ENCODE peak calls at places on chromosomes 1 and 21, in six cellular contexts. One of them, this sample, is unnamed.

GRCh38 chr1:181189691-181190361 is 101.3 kb downstream of the IER5 start:
- DNase-seq in stimulated activated CD4-positive, alpha-beta T cell treated with anti-CD3 and anti-CD28 coated beads, Interleukin-1b, Interleukin-23, amount 100 ng/mL, for 24 hours: peak
- DNase-seq in T-helper 1 cell: peak
- DNase-seq in naive thymus-derived CD8-positive, alpha-beta T cell: peak
- DNase-seq in transverse colon: peak
- DNase-seq in activated naive CD4-positive, alpha-beta T cell: peak
- DNase-seq in this sample: peak

GRCh38 chr1:163361123-163361934 is 39.6 kb downstream of the NUF2 start:
- DNase-seq in stimulated activated CD4-positive, alpha-beta T cell treated with anti-CD3 and anti-CD28 coated beads, Interleukin-1b, Interleukin-23, amount 100 ng/mL, for 24 hours: no peak
- DNase-seq in T-helper 1 cell: no peak
- DNase-seq in naive thymus-derived CD8-positive, alpha-beta T cell: no peak
- DNase-seq in transverse colon: no peak
- DNase-seq in activated naive CD4-positive, alpha-beta T cell: no peak
- DNase-seq in this sample: peak

GRCh38 chr1:11413907-11414495 is 65.0 kb upstream of the DISP3 start:
- DNase-seq in stimulated activated CD4-positive, alpha-beta T cell treated with anti-CD3 and anti-CD28 coated beads, Interleukin-1b, Interleukin-23, amount 100 ng/mL, for 24 hours: no peak
- DNase-seq in T-helper 1 cell: no peak
- DNase-seq in naive thymus-derived CD8-positive, alpha-beta T cell: no peak
- DNase-seq in transverse colon: no peak
- DNase-seq in activated naive CD4-positive, alpha-beta T cell: no peak
- DNase-seq in this sample: no peak

GRCh38 chr1:3170566-3171453 is 101.8 kb downstream of the PRDM16 start:
- DNase-seq in stimulated activated CD4-positive, alpha-beta T cell treated with anti-CD3 and anti-CD28 coated beads, Interleukin-1b, Interleukin-23, amount 100 ng/mL, for 24 hours: no peak
- DNase-seq in T-helper 1 cell: no peak
- DNase-seq in naive thymus-derived CD8-positive, alpha-beta T cell: no peak
- DNase-seq in transverse colon: peak
- DNase-seq in activated naive CD4-positive, alpha-beta T cell: no peak
- DNase-seq in this sample: no peak

GRCh38 chr1:116075981-116076380 is 35.2 kb upstream of the MAB21L3 start:
- DNase-seq in stimulated activated CD4-positive, alpha-beta T cell treated with anti-CD3 and anti-CD28 coated beads, Interleukin-1b, Interleukin-23, amount 100 ng/mL, for 24 hours: no peak
- DNase-seq in T-helper 1 cell: no peak
- DNase-seq in naive thymus-derived CD8-positive, alpha-beta T cell: no peak
- DNase-seq in transverse colon: no peak
- DNase-seq in activated naive CD4-positive, alpha-beta T cell: no peak
- DNase-seq in this sample: peak

GRCh38 chr1:7418442-7419080 is 352.5 kb upstream of the VAMP3 start:
- DNase-seq in stimulated activated CD4-positive, alpha-beta T cell treated with anti-CD3 and anti-CD28 coated beads, Interleukin-1b, Interleukin-23, amount 100 ng/mL, for 24 hours: no peak
- DNase-seq in T-helper 1 cell: no peak
- DNase-seq in naive thymus-derived CD8-positive, alpha-beta T cell: no peak
- DNase-seq in transverse colon: peak
- DNase-seq in activated naive CD4-positive, alpha-beta T cell: no peak
- DNase-seq in this sample: no peak

GRCh38 chr1:78033797-78034172 is 12.0 kb upstream of the GIPC2 start:
- DNase-seq in stimulated activated CD4-positive, alpha-beta T cell treated with anti-CD3 and anti-CD28 coated beads, Interleukin-1b, Interleukin-23, amount 100 ng/mL, for 24 hours: no peak
- DNase-seq in T-helper 1 cell: no peak
- DNase-seq in naive thymus-derived CD8-positive, alpha-beta T cell: no peak
- DNase-seq in transverse colon: no peak
- DNase-seq in activated naive CD4-positive, alpha-beta T cell: no peak
- DNase-seq in this sample: no peak

GRCh38 chr21:37800496-37801061 is 115.7 kb downstream of the KCNJ6 start:
- DNase-seq in stimulated activated CD4-positive, alpha-beta T cell treated with anti-CD3 and anti-CD28 coated beads, Interleukin-1b, Interleukin-23, amount 100 ng/mL, for 24 hours: no peak
- DNase-seq in T-helper 1 cell: no peak
- DNase-seq in naive thymus-derived CD8-positive, alpha-beta T cell: no peak
- DNase-seq in transverse colon: no peak
- DNase-seq in activated naive CD4-positive, alpha-beta T cell: no peak
- DNase-seq in this sample: no peak

GRCh38 chr1:115980998-115981993 is 5.0 kb downstream of the SLC22A15 start:
- DNase-seq in stimulated activated CD4-positive, alpha-beta T cell treated with anti-CD3 and anti-CD28 coated beads, Interleukin-1b, Interleukin-23, amount 100 ng/mL, for 24 hours: no peak
- DNase-seq in T-helper 1 cell: peak
- DNase-seq in naive thymus-derived CD8-positive, alpha-beta T cell: peak
- DNase-seq in transverse colon: no peak
- DNase-seq in activated naive CD4-positive, alpha-beta T cell: no peak
- DNase-seq in this sample: peak

GRCh38 chr1:119327436-119328155 is 41.0 kb upstream of the HAO2 start:
- DNase-seq in stimulated activated CD4-positive, alpha-beta T cell treated with anti-CD3 and anti-CD28 coated beads, Interleukin-1b, Interleukin-23, amount 100 ng/mL, for 24 hours: peak
- DNase-seq in T-helper 1 cell: peak
- DNase-seq in naive thymus-derived CD8-positive, alpha-beta T cell: peak
- DNase-seq in transverse colon: peak
- DNase-seq in activated naive CD4-positive, alpha-beta T cell: no peak
- DNase-seq in this sample: peak

GRCh38 chr21:34669149-34669879 is 520 bp downstream of the CLIC6 start:
- DNase-seq in stimulated activated CD4-positive, alpha-beta T cell treated with anti-CD3 and anti-CD28 coated beads, Interleukin-1b, Interleukin-23, amount 100 ng/mL, for 24 hours: no peak
- DNase-seq in T-helper 1 cell: peak
- DNase-seq in naive thymus-derived CD8-positive, alpha-beta T cell: peak
- DNase-seq in transverse colon: peak
- DNase-seq in activated naive CD4-positive, alpha-beta T cell: no peak
- DNase-seq in this sample: no peak

GRCh38 chr1:224846119-224846907 is 83.2 kb upstream of the DNAH14 start:
- DNase-seq in stimulated activated CD4-positive, alpha-beta T cell treated with anti-CD3 and anti-CD28 coated beads, Interleukin-1b, Interleukin-23, amount 100 ng/mL, for 24 hours: no peak
- DNase-seq in T-helper 1 cell: no peak
- DNase-seq in naive thymus-derived CD8-positive, alpha-beta T cell: no peak
- DNase-seq in transverse colon: no peak
- DNase-seq in activated naive CD4-positive, alpha-beta T cell: no peak
- DNase-seq in this sample: no peak

GRCh38 chr1:167420510-167420909 is 97.8 kb downstream of the CD247 start:
- DNase-seq in stimulated activated CD4-positive, alpha-beta T cell treated with anti-CD3 and anti-CD28 coated beads, Interleukin-1b, Interleukin-23, amount 100 ng/mL, for 24 hours: no peak
- DNase-seq in T-helper 1 cell: no peak
- DNase-seq in naive thymus-derived CD8-positive, alpha-beta T cell: no peak
- DNase-seq in transverse colon: no peak
- DNase-seq in activated naive CD4-positive, alpha-beta T cell: no peak
- DNase-seq in this sample: no peak

GRCh38 chr1:185373813-185374524 is 56.9 kb upstream of the IVNS1ABP start:
- DNase-seq in stimulated activated CD4-positive, alpha-beta T cell treated with anti-CD3 and anti-CD28 coated beads, Interleukin-1b, Interleukin-23, amount 100 ng/mL, for 24 hours: no peak
- DNase-seq in T-helper 1 cell: no peak
- DNase-seq in naive thymus-derived CD8-positive, alpha-beta T cell: no peak
- DNase-seq in transverse colon: no peak
- DNase-seq in activated naive CD4-positive, alpha-beta T cell: no peak
- DNase-seq in this sample: peak

GRCh38 chr1:157091668-157092273 is 7.8 kb downstream of the ETV3L start:
- DNase-seq in stimulated activated CD4-positive, alpha-beta T cell treated with anti-CD3 and anti-CD28 coated beads, Interleukin-1b, Interleukin-23, amount 100 ng/mL, for 24 hours: no peak
- DNase-seq in T-helper 1 cell: no peak
- DNase-seq in naive thymus-derived CD8-positive, alpha-beta T cell: no peak
- DNase-seq in transverse colon: no peak
- DNase-seq in activated naive CD4-positive, alpha-beta T cell: no peak
- DNase-seq in this sample: no peak

GRCh38 chr1:18999287-18999852 is 42.9 kb upstream of the IFFO2 start:
- DNase-seq in stimulated activated CD4-positive, alpha-beta T cell treated with anti-CD3 and anti-CD28 coated beads, Interleukin-1b, Interleukin-23, amount 100 ng/mL, for 24 hours: no peak
- DNase-seq in T-helper 1 cell: no peak
- DNase-seq in naive thymus-derived CD8-positive, alpha-beta T cell: no peak
- DNase-seq in transverse colon: no peak
- DNase-seq in activated naive CD4-positive, alpha-beta T cell: no peak
- DNase-seq in this sample: no peak

GRCh38 chr1:220696863-220697231 is 6.7 kb downstream of the C1orf115 start:
- DNase-seq in stimulated activated CD4-positive, alpha-beta T cell treated with anti-CD3 and anti-CD28 coated beads, Interleukin-1b, Interleukin-23, amount 100 ng/mL, for 24 hours: no peak
- DNase-seq in T-helper 1 cell: no peak
- DNase-seq in naive thymus-derived CD8-positive, alpha-beta T cell: no peak
- DNase-seq in transverse colon: no peak
- DNase-seq in activated naive CD4-positive, alpha-beta T cell: no peak
- DNase-seq in this sample: peak

GRCh38 chr1:18794561-18794960 is 64.9 kb downstream of the TAS1R2 start:
- DNase-seq in stimulated activated CD4-positive, alpha-beta T cell treated with anti-CD3 and anti-CD28 coated beads, Interleukin-1b, Interleukin-23, amount 100 ng/mL, for 24 hours: no peak
- DNase-seq in T-helper 1 cell: no peak
- DNase-seq in naive thymus-derived CD8-positive, alpha-beta T cell: no peak
- DNase-seq in transverse colon: no peak
- DNase-seq in activated naive CD4-positive, alpha-beta T cell: no peak
- DNase-seq in this sample: no peak

GRCh38 chr1:168811213-168811612 is 82.2 kb upstream of the DPT start:
- DNase-seq in stimulated activated CD4-positive, alpha-beta T cell treated with anti-CD3 and anti-CD28 coated beads, Interleukin-1b, Interleukin-23, amount 100 ng/mL, for 24 hours: no peak
- DNase-seq in T-helper 1 cell: no peak
- DNase-seq in naive thymus-derived CD8-positive, alpha-beta T cell: no peak
- DNase-seq in transverse colon: no peak
- DNase-seq in activated naive CD4-positive, alpha-beta T cell: no peak
- DNase-seq in this sample: no peak

GRCh38 chr21:45593162-45594022 is 50.1 kb upstream of the PCBP3 start:
- DNase-seq in stimulated activated CD4-positive, alpha-beta T cell treated with anti-CD3 and anti-CD28 coated beads, Interleukin-1b, Interleukin-23, amount 100 ng/mL, for 24 hours: no peak
- DNase-seq in T-helper 1 cell: no peak
- DNase-seq in naive thymus-derived CD8-positive, alpha-beta T cell: no peak
- DNase-seq in transverse colon: no peak
- DNase-seq in activated naive CD4-positive, alpha-beta T cell: no peak
- DNase-seq in this sample: no peak

GRCh38 chr21:32302560-32302959 is 3.9 kb downstream of the MRAP start:
- DNase-seq in stimulated activated CD4-positive, alpha-beta T cell treated with anti-CD3 and anti-CD28 coated beads, Interleukin-1b, Interleukin-23, amount 100 ng/mL, for 24 hours: no peak
- DNase-seq in T-helper 1 cell: no peak
- DNase-seq in naive thymus-derived CD8-positive, alpha-beta T cell: no peak
- DNase-seq in transverse colon: no peak
- DNase-seq in activated naive CD4-positive, alpha-beta T cell: no peak
- DNase-seq in this sample: no peak

GRCh38 chr1:212219679-212220463 is 65.3 kb upstream of the PPP2R5A start:
- DNase-seq in stimulated activated CD4-positive, alpha-beta T cell treated with anti-CD3 and anti-CD28 coated beads, Interleukin-1b, Interleukin-23, amount 100 ng/mL, for 24 hours: no peak
- DNase-seq in T-helper 1 cell: no peak
- DNase-seq in naive thymus-derived CD8-positive, alpha-beta T cell: no peak
- DNase-seq in transverse colon: no peak
- DNase-seq in activated naive CD4-positive, alpha-beta T cell: no peak
- DNase-seq in this sample: no peak

This sample was measured in ELR.